ENCODE peak calls at places on chromosomes 6 and 20, in six cellular contexts. N is pancreas, Q is thoracic aorta, Y is cardiac muscle cell, K is brain microvascular endothelial cell, T is cardiac fibroblast. D is an unnamed sample.

GRCh38 chr20:38728911-38729642 is 4.8 kb downstream of the SLC32A1 start:
- DNase-seq in N (no peak), Q (no peak), Y (no peak), K (no peak), T (no peak), D (no peak)

GRCh38 chr20:3471397-3472021 is 691 bp downstream of the ATRN start:
- DNase-seq in N (no peak), Q (no peak), Y (no peak), K (no peak), T (no peak), D (no peak)

GRCh38 chr6:52390361-52390727 is 28.4 kb downstream of the PAQR8 start:
- DNase-seq in N (no peak), Q (no peak), Y (no peak), K (peak), T (peak), D (peak)

GRCh38 chr6:75750925-75751324 is 1.9 kb downstream of the MYO6 start:
- DNase-seq in N (no peak), Q (no peak), Y (no peak), K (no peak), T (no peak), D (no peak)

GRCh38 chr6:2865270-2866182 is 23.9 kb upstream of the SERPINB1 start:
- DNase-seq in N (no peak), Q (no peak), Y (no peak), K (no peak), T (peak), D (no peak)

GRCh38 chr6:160030103-160030502 is 61.2 kb downstream of the IGF2R start:
- DNase-seq in N (peak), Q (peak), Y (peak), K (peak), T (peak), D (peak)

GRCh38 chr6:36324715-36325114 is 12.0 kb downstream of the BNIP5 start:
- DNase-seq in N (no peak), Q (no peak), Y (no peak), K (no peak), T (no peak), D (no peak)

GRCh38 chr6:130796313-130796905 is 30.8 kb upstream of the SMLR1 start:
- DNase-seq in N (no peak), Q (no peak), Y (no peak), K (peak), T (peak), D (peak)

GRCh38 chr6:11650711-11651110 is 113.2 kb downstream of the TMEM170B start:
- DNase-seq in N (no peak), Q (no peak), Y (no peak), K (no peak), T (peak), D (no peak)

GRCh38 chr20:25055711-25056492 is 2.0 kb downstream of the ACSS1 start:
- DNase-seq in N (peak), Q (no peak), Y (no peak), K (no peak), T (no peak), D (no peak)
- H3K4me3 ChIP-seq in N (peak), Q (peak), Y (no peak), K (no peak), T (no peak), D (no peak)

DNA sequence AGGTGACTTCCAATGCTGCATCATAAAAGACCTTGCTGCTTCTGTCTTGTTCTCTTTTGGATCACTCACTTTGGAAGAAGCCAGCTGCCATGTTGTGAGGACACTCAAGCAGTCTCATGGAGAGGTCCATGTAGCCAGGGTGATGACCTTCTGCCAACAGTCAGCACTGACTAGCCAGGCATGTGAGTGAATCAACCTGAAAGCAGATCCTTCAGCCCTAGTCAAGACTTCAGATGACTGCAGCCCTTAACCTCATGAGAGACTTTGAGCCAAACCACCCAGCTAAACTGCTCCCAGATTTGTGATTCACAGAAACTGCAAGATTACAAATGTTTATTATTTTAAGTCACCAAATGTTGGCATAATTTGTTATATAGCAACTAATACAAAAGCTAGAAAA is 86.0 kb upstream of the IYD start:
- DNase-seq in N (no peak), Q (no peak), Y (no peak), K (no peak), T (no peak), D (no peak)
- H3K4me3 ChIP-seq in N (no peak), Q (no peak), Y (no peak), K (no peak), T (no peak), D (no peak)

DNA sequence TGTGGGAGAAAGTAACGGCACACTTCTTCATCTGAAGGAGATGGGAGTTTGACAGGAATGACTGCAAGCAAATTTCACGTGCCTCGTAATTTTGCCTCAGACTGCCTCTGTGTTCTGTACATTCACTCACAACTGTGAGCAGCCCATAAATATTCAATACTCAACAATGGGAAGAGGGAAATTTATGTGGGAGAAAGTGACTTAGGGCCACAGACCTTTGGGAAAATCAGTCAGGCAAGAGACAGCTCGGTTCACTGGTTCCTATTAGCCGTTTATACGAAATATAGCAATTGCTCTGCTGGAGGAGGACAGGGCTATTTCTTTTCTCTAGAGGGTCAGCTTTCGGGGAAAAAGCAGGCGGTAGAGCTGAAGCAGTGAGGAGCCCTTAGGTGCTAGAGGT is 28.0 kb downstream of the OPN5 start:
- DNase-seq in N (no peak), Q (no peak), Y (no peak), K (no peak), T (no peak), D (no peak)
- H3K4me3 ChIP-seq in N (no peak), Q (no peak), Y (no peak), K (no peak), T (no peak), D (no peak)

GRCh38 chr20:1467082-1467354 is 369 bp upstream of the NSFL1C start:
- DNase-seq in N (peak), Q (no peak), Y (no peak), K (no peak), T (no peak), D (no peak)
- H3K4me3 ChIP-seq in N (no peak), Q (peak), Y (no peak), K (no peak), T (no peak), D (no peak)

GRCh38 chr6:42029881-42030280 is 20.4 kb upstream of the TAF8 start:
- DNase-seq in N (no peak), Q (no peak), Y (no peak), K (no peak), T (no peak), D (no peak)

GRCh38 chr6:42032366-42032765 is 18.0 kb upstream of the TAF8 start:
- DNase-seq in N (no peak), Q (no peak), Y (no peak), K (no peak), T (no peak), D (no peak)

GRCh38 chr6:42029062-42029685 is 21.1 kb upstream of the TAF8 start:
- DNase-seq in N (no peak), Q (no peak), Y (no peak), K (no peak), T (no peak), D (no peak)

GRCh38 chr6:42028234-42029061 is 21.9 kb upstream of the TAF8 start:
- DNase-seq in N (no peak), Q (no peak), Y (no peak), K (peak), T (peak), D (no peak)

DNA sequence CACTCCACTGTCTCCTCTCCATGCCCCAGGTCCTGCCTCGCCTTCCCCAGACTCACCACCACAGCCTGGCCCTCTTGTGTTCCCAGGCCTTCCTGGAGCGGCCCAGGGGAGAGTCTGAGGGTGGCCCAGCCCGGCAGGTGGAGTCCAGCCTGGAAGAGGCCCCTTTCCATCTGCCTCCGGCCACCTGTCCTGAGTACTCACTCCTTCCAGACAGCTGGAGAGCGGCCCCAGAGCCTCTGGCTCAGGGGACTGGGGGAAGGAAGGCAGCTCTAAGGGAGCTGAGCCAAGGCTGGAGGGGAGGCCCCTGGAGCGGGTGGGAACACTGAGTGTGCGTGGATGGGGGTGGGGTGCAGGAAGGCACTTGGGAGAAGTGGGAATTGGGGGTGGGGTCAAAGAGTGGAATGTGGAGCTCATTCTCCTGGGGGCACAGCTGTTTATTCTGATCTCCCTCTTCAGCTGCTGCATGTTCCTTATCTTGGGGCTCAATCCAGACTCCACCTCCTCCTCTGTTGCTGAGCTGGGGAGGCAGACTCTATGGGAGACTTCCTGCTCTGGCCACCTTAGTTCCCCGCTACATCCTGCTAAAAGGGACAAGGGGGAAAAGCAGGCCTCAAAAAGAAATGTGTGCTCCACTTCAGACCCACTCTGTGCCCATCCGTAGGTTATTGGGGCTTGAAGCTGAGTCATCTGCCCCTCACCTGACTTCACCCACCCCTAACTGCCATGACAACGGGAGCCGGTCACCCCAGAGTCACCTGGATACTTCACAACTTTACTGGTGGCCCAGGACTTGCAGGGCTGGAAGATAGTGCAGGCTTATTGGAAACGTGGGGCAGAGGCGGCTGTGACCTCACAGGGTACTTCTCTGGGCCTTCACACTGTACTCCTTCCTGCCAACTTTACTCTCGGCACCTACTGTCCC is 19.5 kb upstream of the TAF8 start:
- DNase-seq in N (no peak), Q (no peak), Y (peak), K (peak), T (peak), D (peak)
- H3K4me3 ChIP-seq in N (no peak), Q (no peak), Y (no peak), K (no peak), T (no peak), D (no peak)

DNA sequence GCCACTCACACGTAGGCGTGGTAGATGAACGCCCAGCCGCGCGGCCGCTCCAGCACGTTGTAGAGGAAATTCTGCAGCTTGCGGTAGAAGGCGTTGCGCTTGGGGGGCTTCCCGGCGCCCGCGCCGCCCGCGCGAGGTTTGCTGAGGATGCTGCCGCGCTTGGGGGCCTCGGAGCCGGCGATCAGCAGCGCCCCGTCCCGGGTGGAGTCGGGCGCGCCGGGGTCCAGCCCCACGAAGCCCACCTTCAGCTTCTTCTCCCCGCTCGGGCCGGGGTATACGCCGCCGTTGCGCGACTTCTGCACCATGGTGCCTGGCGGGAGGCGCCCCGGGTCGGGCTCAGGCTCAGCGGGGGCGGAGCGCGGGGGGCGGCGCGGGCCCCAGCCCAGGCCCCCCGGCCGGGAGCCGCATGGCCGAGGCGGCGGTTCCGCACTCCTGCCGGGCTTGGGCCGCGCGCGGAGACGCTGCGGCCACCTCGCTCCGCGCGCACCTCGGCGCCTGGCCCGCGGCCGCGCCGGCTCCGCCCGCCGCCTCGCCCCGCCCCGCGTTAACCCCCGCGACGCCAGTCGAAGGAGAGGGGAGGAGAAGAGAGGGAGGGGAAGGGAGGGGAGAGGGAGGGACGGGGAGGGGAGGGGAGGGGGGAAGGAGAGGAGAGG is at the start of gene KCNQ2:
- DNase-seq in N (no peak), Q (no peak), Y (peak), K (no peak), T (no peak), D (no peak)
- H3K4me3 ChIP-seq in N (no peak), Q (peak), Y (peak), K (no peak), T (no peak), D (no peak)

GRCh38 chr20:62650551-62651284 is 8.4 kb downstream of the SLCO4A1 start:
- DNase-seq in N (no peak), Q (no peak), Y (no peak), K (no peak), T (no peak), D (no peak)
- H3K4me3 ChIP-seq in N (no peak), Q (no peak), Y (no peak), K (no peak), T (no peak), D (no peak)